ENCODE peak calls at places on chromosomes 12 and 14, in eight cellular contexts. X is mucosa of descending colon, Y is choroid plexus epithelial cell, E is lung, Z is upper lobe of right lung, V is right lobe of liver, B is epithelial cell of esophagus, L is foreskin fibroblast. Q is an unnamed sample.

GRCh38 chr12:104314242-104314614 is 10.7 kb downstream of the EID3 start:
- DNase-seq in E (no peak), Y (peak), L (no peak), B (peak), Z (no peak), X (no peak), V (no peak), Q (no peak)

GRCh38 chr14:57845802-57846531 is 19.9 kb downstream of the SLC35F4 start:
- DNase-seq in L (no peak), B (no peak), X (no peak), Y (no peak), V (no peak), Z (no peak), E (no peak), Q (no peak)

GRCh38 chr14:97266653-97267052 is 469.5 kb downstream of the VRK1 start:
- DNase-seq in Z (no peak), X (no peak), E (no peak), V (no peak), B (no peak), Y (peak), L (no peak), Q (peak)

GRCh38 chr14:77838756-77839565 is 39.1 kb downstream of the ADCK1 start:
- DNase-seq in E (no peak), Z (no peak), X (no peak), Y (peak), B (no peak), L (no peak), V (no peak), Q (peak)

GRCh38 chr12:59780605-59781135 is 184.8 kb downstream of the SLC16A7 start:
- DNase-seq in E (no peak), B (peak), L (peak), X (no peak), V (no peak), Y (peak), Z (no peak), Q (peak)

GRCh38 chr12:132803883-132804282 is 24.8 kb downstream of the GOLGA3 start:
- DNase-seq in B (peak), V (no peak), E (no peak), X (no peak), Y (no peak), Z (no peak), L (no peak), Q (no peak)

GRCh38 chr12:117559978-117560377 is 198.6 kb upstream of the NOS1 start:
- DNase-seq in X (no peak), V (no peak), Y (no peak), E (no peak), Z (no peak), L (no peak), B (no peak), Q (no peak)

GRCh38 chr12:71440393-71441349 is 1.1 kb downstream of the LGR5 start:
- DNase-seq in L (peak), B (peak), Y (peak), X (peak), Z (peak), E (no peak), V (peak), Q (peak)

GRCh38 chr14:23567186-23568020 is at the start of gene AP1G2:
- DNase-seq in E (peak), B (peak), Z (peak), L (peak), Y (peak), X (peak), V (peak), Q (peak)

GRCh38 chr12:43402431-43402830 is 149.6 kb downstream of the ADAMTS20 start:
- DNase-seq in X (no peak), V (no peak), L (no peak), Z (no peak), Y (no peak), E (no peak), B (no peak), Q (no peak)

GRCh38 chr12:98912401-98912800 is 267.3 kb downstream of the APAF1 start:
- DNase-seq in E (no peak), V (no peak), Y (no peak), Z (no peak), B (no peak), X (no peak), L (no peak), Q (no peak)

GRCh38 chr12:911191-911826 is 38.2 kb downstream of the RAD52 start:
- DNase-seq in V (no peak), B (no peak), X (no peak), Y (no peak), E (no peak), Z (no peak), L (no peak), Q (no peak)

GRCh38 chr12:114588061-114588460 is 95.9 kb downstream of the TBX3 start:
- DNase-seq in L (no peak), X (no peak), E (no peak), V (no peak), Z (no peak), Y (no peak), B (peak), Q (no peak)

GRCh38 chr12:54605138-54605970 is 16.9 kb upstream of the PPP1R1A start:
- DNase-seq in Y (no peak), E (no peak), V (no peak), L (no peak), B (peak), Z (no peak), X (no peak), Q (peak)

GRCh38 chr12:27048822-27049752 is 26.7 kb downstream of the MED21 start:
- DNase-seq in L (peak), Y (peak), Z (no peak), E (no peak), X (no peak), V (no peak), B (peak), Q (no peak)

GRCh38 chr14:75298187-75298985 is 19.8 kb downstream of the FOS start:
- DNase-seq in L (no peak), X (peak), Z (peak), E (peak), Y (no peak), V (peak), B (peak), Q (no peak)

GRCh38 chr12:4143909-4144308 is 129.7 kb upstream of the CCND2 start:
- DNase-seq in X (no peak), L (no peak), V (peak), B (no peak), Z (no peak), E (no peak), Y (no peak), Q (peak)

GRCh38 chr14:83707056-83707455 is 1822.9 kb upstream of the FLRT2 start:
- DNase-seq in E (no peak), Z (no peak), V (no peak), Y (peak), X (no peak), B (peak), L (peak), Q (no peak)

GRCh38 chr14:60981626-60982455 is 796 bp downstream of the SLC38A6 start:
- DNase-seq in Z (no peak), X (no peak), V (no peak), E (no peak), Y (peak), L (peak), B (peak), Q (no peak)

GRCh38 chr14:51328089-51328941 is 88.3 kb downstream of the TMX1 start:
- DNase-seq in L (peak), E (no peak), V (no peak), B (peak), X (no peak), Z (no peak), Y (peak), Q (peak)

GRCh38 chr12:21527451-21528180 is 1.5 kb downstream of the SPX start:
- DNase-seq in X (peak), L (peak), Z (peak), B (peak), Y (peak), V (peak), E (peak), Q (peak)

GRCh38 chr12:4308334-4308960 is 12.6 kb upstream of the TIGAR start:
- DNase-seq in X (no peak), E (no peak), L (no peak), B (no peak), V (no peak), Z (no peak), Y (no peak), Q (peak)

GRCh38 chr14:49193365-49194050 is 392.7 kb downstream of the RPS29 start:
- DNase-seq in Z (no peak), X (no peak), V (no peak), L (no peak), Y (no peak), B (no peak), E (no peak), Q (no peak)

GRCh38 chr14:104297313-104297704 is 158.9 kb downstream of the KIF26A start:
- DNase-seq in V (peak), B (no peak), X (no peak), Z (peak), Y (no peak), E (no peak), L (no peak), Q (peak)

GRCh38 chr12:115946867-115947695 is 330.4 kb downstream of the MED13L start:
- DNase-seq in B (no peak), Y (peak), V (no peak), Z (no peak), E (no peak), L (no peak), X (no peak), Q (no peak)

GRCh38 chr14:22487401-22487800 is 101.6 kb downstream of the DAD1 start:
- DNase-seq in Z (no peak), X (no peak), E (no peak), B (no peak), V (no peak), L (no peak), Y (no peak), Q (no peak)

GRCh38 chr12:45388545-45388944 is 172.7 kb downstream of the ANO6 start:
- DNase-seq in Y (peak), B (peak), X (no peak), V (no peak), L (peak), E (no peak), Z (no peak), Q (peak)

GRCh38 chr12:96020314-96021003 is 14.9 kb downstream of the LTA4H start:
- DNase-seq in Y (no peak), B (no peak), V (no peak), X (no peak), L (no peak), E (no peak), Z (no peak), Q (no peak)

GRCh38 chr12:99110866-99111265 is 465.8 kb downstream of the APAF1 start:
- DNase-seq in Y (no peak), E (no peak), B (no peak), X (no peak), Z (no peak), L (no peak), V (no peak), Q (no peak)

GRCh38 chr14:59918824-59919581 is 941 bp upstream of the LRRC9 start:
- DNase-seq in B (peak), L (no peak), V (no peak), E (no peak), X (peak), Y (peak), Z (no peak), Q (no peak)

GRCh38 chr12:67651380-67651695 is 2.8 kb downstream of the DYRK2 start:
- DNase-seq in E (no peak), Y (peak), B (peak), L (peak), V (no peak), Z (no peak), X (no peak), Q (no peak)
- H3K4me3 ChIP-seq in E (no peak), Y (no peak), B (no peak), L (peak), V (no peak), Z (peak), X (peak), Q (peak)

DNA sequence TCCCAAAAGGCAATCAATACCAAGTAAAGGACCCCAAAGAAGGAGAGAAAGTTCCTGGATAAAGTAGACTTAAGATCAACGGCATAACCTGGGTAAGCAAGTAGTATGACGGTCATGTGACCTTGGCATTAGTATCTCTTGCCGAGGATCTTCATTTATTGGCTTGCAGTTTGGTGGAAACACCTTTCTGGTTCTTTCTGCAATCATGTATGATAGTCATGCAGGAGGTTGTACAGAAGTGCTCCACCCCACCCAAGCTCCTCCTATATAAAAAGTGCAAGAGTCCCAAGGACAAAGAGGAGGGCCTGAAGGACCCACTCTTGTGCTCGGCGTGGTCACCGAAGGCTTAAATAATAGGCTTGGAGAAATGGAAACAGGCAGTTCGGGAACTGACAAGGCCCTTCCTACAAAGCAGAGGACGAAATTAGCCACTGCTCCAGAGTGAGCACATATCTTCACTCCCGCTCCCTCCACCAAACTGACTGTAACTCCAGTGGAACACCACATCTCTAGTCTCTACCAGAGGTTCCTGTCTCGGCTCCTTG is 750 bp downstream of the CS start:
- DNase-seq in X (peak), B (peak), L (peak), E (no peak), V (no peak), Y (no peak), Z (no peak), Q (no peak)
- TF ChIP-seq CTCF in X (no peak), B (no peak), L (no peak), E (no peak), V (no peak), Y (no peak), Z (no peak), Q (no peak)

DNA sequence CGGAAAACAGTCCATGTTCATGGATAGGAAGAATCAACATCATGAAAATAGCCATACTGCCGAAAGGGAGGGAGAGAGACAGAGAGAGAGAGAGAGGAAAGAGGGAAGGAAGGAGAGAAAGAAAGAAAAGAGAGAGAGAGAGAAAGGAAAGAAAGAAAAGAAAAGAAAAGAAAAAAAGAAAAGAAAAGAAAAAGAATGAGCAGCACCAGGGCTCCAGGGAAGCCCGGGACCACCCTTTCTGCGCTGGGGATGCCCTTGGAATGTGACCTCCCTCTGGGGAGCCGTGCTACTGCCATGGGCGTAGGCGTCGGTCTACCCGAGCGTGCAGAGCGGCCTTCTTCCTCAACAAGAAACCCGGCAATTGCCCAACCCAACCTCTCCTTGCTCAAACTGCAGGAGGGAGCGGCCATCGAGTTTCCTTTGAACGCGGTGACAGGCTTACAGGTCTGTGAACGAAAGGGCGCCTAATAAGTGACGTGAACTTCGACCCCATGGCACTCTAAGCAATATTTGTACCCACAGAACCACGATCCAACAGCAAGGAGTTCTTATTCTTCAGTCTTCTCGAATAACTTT is 16.9 kb downstream of the OR6S1 start:
- DNase-seq in V (no peak), E (peak), Y (peak), B (peak), X (peak), Z (peak), L (peak), Q (peak)
- H3K4me3 ChIP-seq in V (no peak), E (no peak), Y (peak), B (peak), X (no peak), Z (peak), L (peak), Q (peak)

GRCh38 chr12:52561880-52562449 is 9.0 kb upstream of the KRT71 start:
- DNase-seq in V (no peak), X (no peak), E (peak), Y (peak), L (no peak), Z (no peak), B (no peak), Q (peak)
- TF ChIP-seq CTCF in V (peak), X (no peak), E (no peak), Y (peak), L (peak), Z (peak), B (peak), Q (peak)

GRCh38 chr12:57185403-57185802 is 31.2 kb upstream of the NXPH4 start:
- DNase-seq in V (no peak), X (no peak), L (no peak), Z (no peak), E (no peak), B (no peak), Y (no peak), Q (no peak)

GRCh38 chr12:57190037-57190436 is 26.6 kb upstream of the NXPH4 start:
- DNase-seq in X (no peak), B (no peak), E (peak), Y (peak), V (no peak), Z (no peak), L (no peak), Q (no peak)

GRCh38 chr12:57188090-57188425 is 28.5 kb upstream of the NXPH4 start:
- DNase-seq in Z (no peak), B (peak), V (no peak), Y (no peak), L (no peak), X (no peak), E (no peak), Q (no peak)

GRCh38 chr12:57185906-57186508 is 30.6 kb upstream of the NXPH4 start:
- DNase-seq in Z (no peak), Y (no peak), B (no peak), E (no peak), L (no peak), V (no peak), X (no peak), Q (no peak)

GRCh38 chr12:57187222-57188089 is 29.1 kb upstream of the NXPH4 start:
- DNase-seq in Y (no peak), E (no peak), L (no peak), Z (no peak), X (no peak), V (no peak), B (no peak), Q (no peak)
- H3K4me3 ChIP-seq in Y (no peak), E (no peak), L (no peak), Z (no peak), X (no peak), V (no peak), B (no peak), Q (no peak)

GRCh38 chr12:13606290-13606689 is 375.1 kb downstream of the GRIN2B start:
- DNase-seq in L (no peak), X (no peak), V (no peak), B (no peak), Z (no peak), E (no peak), Y (no peak), Q (peak)

GRCh38 chr12:13602217-13602616 is 379.2 kb downstream of the GRIN2B start:
- DNase-seq in X (no peak), Y (no peak), L (no peak), B (no peak), Z (no peak), V (no peak), E (no peak), Q (peak)

GRCh38 chr12:13609874-13610273 is 371.5 kb downstream of the GRIN2B start:
- DNase-seq in Z (no peak), Y (no peak), B (no peak), V (no peak), L (no peak), E (no peak), X (no peak), Q (peak)

GRCh38 chr12:13603951-13604350 is 377.5 kb downstream of the GRIN2B start:
- DNase-seq in B (no peak), L (no peak), Y (no peak), X (no peak), Z (no peak), V (no peak), E (no peak), Q (peak)
- TF ChIP-seq CTCF in B (no peak), L (no peak), Y (no peak), X (no peak), Z (no peak), V (no peak), E (no peak), Q (peak)

GRCh38 chr12:16094437-16094836 is 183.0 kb downstream of the SLC15A5 start:
- DNase-seq in L (no peak), Y (no peak), E (no peak), B (no peak), X (no peak), Z (no peak), V (no peak), Q (no peak)

GRCh38 chr12:16093825-16094224 is 182.7 kb downstream of the DERA start:
- DNase-seq in V (no peak), Y (no peak), B (no peak), X (no peak), L (no peak), E (no peak), Z (no peak), Q (no peak)

GRCh38 chr12:16088421-16088820 is 177.3 kb downstream of the DERA start:
- DNase-seq in Y (no peak), Z (no peak), L (no peak), X (no peak), V (no peak), E (no peak), B (no peak), Q (no peak)

GRCh38 chr12:16086462-16086861 is 175.3 kb downstream of the DERA start:
- DNase-seq in Z (no peak), V (no peak), E (no peak), X (no peak), B (no peak), L (no peak), Y (no peak), Q (no peak)

GRCh38 chr12:16090974-16091373 is 179.8 kb downstream of the DERA start:
- DNase-seq in V (no peak), X (no peak), E (no peak), Z (no peak), L (no peak), B (no peak), Y (no peak), Q (no peak)
- H3K4me3 ChIP-seq in V (no peak), X (no peak), E (no peak), Z (no peak), L (no peak), B (no peak), Y (no peak), Q (no peak)

DNA sequence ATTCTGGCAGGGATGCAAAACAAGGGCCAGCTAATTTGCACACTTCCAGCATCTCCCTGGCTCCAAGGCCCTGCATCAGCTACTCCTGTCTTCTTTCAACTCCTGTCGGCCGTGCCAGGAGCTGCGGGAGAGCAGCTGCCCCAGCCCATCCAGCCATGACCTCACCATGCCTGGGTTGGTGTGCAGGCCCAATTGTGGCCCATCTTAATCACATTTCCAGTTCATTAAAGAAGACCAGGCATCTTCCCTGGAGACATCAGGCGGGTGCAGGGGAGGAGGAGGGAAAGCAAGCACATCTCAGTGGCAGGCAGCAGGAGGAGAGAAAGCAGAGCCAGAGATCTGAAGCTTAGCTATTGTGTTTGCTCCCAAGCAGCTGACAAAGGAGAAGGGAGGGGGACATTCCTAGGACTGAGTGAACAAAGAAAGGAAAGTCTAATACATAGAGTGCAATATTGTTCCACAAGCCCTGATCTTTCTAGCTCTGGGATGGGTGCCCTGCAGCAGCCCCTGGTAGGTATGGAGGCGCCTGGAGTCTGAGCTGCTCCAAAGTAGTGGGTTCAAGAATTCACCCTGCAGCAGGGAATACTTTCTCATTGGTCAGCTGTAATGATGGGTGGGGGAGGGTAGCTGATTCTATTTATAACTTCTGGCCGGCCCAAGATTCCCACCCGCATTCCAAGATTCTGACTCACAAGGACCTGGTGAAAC is 40.1 kb downstream of the VWF start:
- DNase-seq in B (peak), X (no peak), V (peak), L (no peak), Z (no peak), E (no peak), Y (peak), Q (peak)
- TF ChIP-seq CTCF in B (no peak), X (no peak), V (no peak), L (no peak), Z (no peak), E (no peak), Y (peak), Q (peak)

GRCh38 chr12:126286203-126286602 is 1221.0 kb downstream of the AACS start:
- DNase-seq in Z (no peak), V (no peak), Y (no peak), X (no peak), B (no peak), L (no peak), E (no peak), Q (no peak)
- H3K4me3 ChIP-seq in Z (no peak), V (no peak), Y (no peak), X (no peak), B (no peak), L (no peak), E (no peak), Q (no peak)